ENCODE peak calls at places on chromosomes 11 and 22, in eight cellular contexts. M is left lung, G is sigmoid colon, I is glutamatergic neuron, J is fibroblast of mammary gland, H is psoas muscle, N is WTC11, A is GM23338. K is an unnamed sample.

GRCh38 chr11:614583-615452 is 932 bp downstream of the IRF7 start:
- DNase-seq in M (no peak), A (no peak), G (peak), H (peak), N (no peak), J (peak), I (no peak), K (no peak)

GRCh38 chr11:134584706-134585445 is 172.8 kb upstream of the B3GAT1 start:
- DNase-seq in I (no peak), N (no peak), A (no peak), J (no peak), G (no peak), M (no peak), H (no peak), K (no peak)

GRCh38 chr22:46992121-46992731 is 229.8 kb downstream of the TBC1D22A start:
- DNase-seq in M (no peak), H (no peak), G (no peak), A (peak), J (no peak), I (no peak), N (no peak), K (no peak)

GRCh38 chr11:88246680-88247079 is 71.4 kb upstream of the RAB38 start:
- DNase-seq in G (no peak), A (no peak), I (no peak), M (no peak), J (peak), H (no peak), N (no peak), K (no peak)

GRCh38 chr11:34208266-34209135 is 103.1 kb downstream of the NAT10 start:
- DNase-seq in J (peak), I (no peak), M (no peak), A (no peak), G (no peak), N (no peak), H (no peak), K (no peak)

GRCh38 chr22:16967453-16968217 is 40.4 kb downstream of the GAB4 start:
- DNase-seq in J (no peak), M (no peak), A (no peak), H (no peak), I (no peak), N (no peak), G (no peak), K (no peak)

GRCh38 chr22:47250995-47251765 is 488.7 kb downstream of the TBC1D22A start:
- DNase-seq in I (no peak), G (no peak), N (no peak), J (no peak), M (no peak), H (no peak), A (no peak), K (no peak)

GRCh38 chr11:129458756-129459535 is 83.3 kb downstream of the BARX2 start:
- DNase-seq in J (no peak), H (no peak), I (no peak), G (no peak), A (no peak), M (no peak), N (no peak), K (no peak)

GRCh38 chr11:2781413-2782274 is 81.8 kb upstream of the KCNQ1OT1 start:
- DNase-seq in G (peak), H (peak), J (no peak), M (peak), A (no peak), N (peak), I (peak), K (peak)

GRCh38 chr22:30575011-30575671 is 676 bp upstream of the GAL3ST1 start:
- DNase-seq in M (no peak), J (peak), A (peak), G (no peak), I (no peak), N (no peak), H (peak), K (no peak)
- TF ChIP-seq CTCF in M (no peak), J (peak), A (peak), G (no peak), I (no peak), N (no peak), H (no peak), K (no peak)

GRCh38 chr11:120494595-120494994 is 17.0 kb upstream of the GRIK4 start:
- DNase-seq in H (no peak), G (no peak), J (no peak), N (no peak), M (no peak), I (no peak), A (no peak), K (no peak)
- TF ChIP-seq CTCF in H (no peak), G (no peak), J (no peak), N (no peak), M (no peak), I (no peak), A (no peak), K (no peak)

DNA sequence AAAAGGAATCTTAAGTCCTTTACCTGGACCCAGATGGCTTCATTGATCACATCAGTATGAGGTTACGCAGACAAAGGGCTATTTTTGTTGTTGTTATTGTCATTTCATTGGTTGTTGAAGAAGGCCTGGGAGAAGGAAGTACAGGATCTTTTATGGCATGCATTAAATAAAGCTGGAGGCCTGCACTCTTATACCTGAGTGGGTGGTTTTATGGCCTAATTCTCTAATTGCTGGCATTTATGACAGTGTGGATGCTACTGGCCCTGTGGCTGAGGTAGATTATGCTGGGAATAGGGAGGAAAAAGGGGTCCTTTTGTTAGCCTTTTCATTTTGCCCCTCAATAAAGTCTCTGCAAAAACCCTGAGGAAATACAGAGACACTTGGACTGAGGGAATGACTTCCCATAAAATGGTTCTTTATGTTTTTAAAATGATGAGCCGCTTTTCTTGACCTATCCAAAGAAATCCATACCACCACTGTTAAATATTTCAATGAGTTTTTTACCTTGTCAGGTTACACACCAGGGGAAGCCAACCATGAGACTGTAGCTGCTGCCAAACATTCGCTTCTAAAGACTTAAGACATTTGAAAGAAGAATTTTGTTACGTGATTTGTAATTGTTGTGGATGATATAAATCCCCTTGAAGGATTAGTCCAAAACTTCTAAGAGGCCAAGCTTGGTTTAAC is 6.8 kb downstream of the KMT2A start:
- DNase-seq in I (no peak), N (no peak), G (no peak), H (no peak), J (no peak), M (no peak), A (no peak), K (no peak)
- TF ChIP-seq CTCF in I (no peak), N (no peak), G (no peak), H (no peak), J (no peak), M (no peak), A (no peak), K (no peak)

GRCh38 chr22:38570841-38571364 is 920 bp upstream of the DMC1 start:
- DNase-seq in M (peak), N (peak), I (peak), A (peak), H (peak), G (peak), J (peak), K (peak)
- TF ChIP-seq CTCF in M (no peak), N (no peak), I (no peak), A (peak), H (no peak), G (no peak), J (no peak), K (no peak)